ENCODE peak calls at places on chromosomes 16 and 17, in nine cellular contexts. One of them, this sample, is unnamed.
A peak's percentile ranks its signal among the peaks of the same experiment; 100 is the strongest.

GRCh38 chr16:47732122-47732805 is 271.1 kb downstream of the PHKB start:
- DNase-seq in pancreas: no peak
- DNase-seq in kidney epithelial cell: peak; percentile 55
- DNase-seq in IMR-90: peak; percentile 98
- DNase-seq in head of caudate nucleus: no peak
- DNase-seq in neural progenitor cell: no peak
- DNase-seq in breast epithelium: no peak
- DNase-seq in psoas muscle: no peak
- DNase-seq in HTR-8/SVneo: no peak
- DNase-seq in this sample: no peak

GRCh38 chr17:72175787-72176515 is 55.1 kb downstream of the SOX9 start:
- DNase-seq in pancreas: peak; percentile 32
- DNase-seq in kidney epithelial cell: no peak
- DNase-seq in IMR-90: peak; percentile 55
- DNase-seq in head of caudate nucleus: peak; percentile 64
- DNase-seq in neural progenitor cell: no peak
- DNase-seq in breast epithelium: no peak
- DNase-seq in psoas muscle: peak; percentile 30
- DNase-seq in HTR-8/SVneo: no peak
- DNase-seq in this sample: no peak

GRCh38 chr17:67624886-67625656 is 92.7 kb upstream of the NOL11 start:
- DNase-seq in pancreas: no peak
- DNase-seq in kidney epithelial cell: no peak
- DNase-seq in IMR-90: no peak
- DNase-seq in head of caudate nucleus: peak; percentile 66
- DNase-seq in neural progenitor cell: no peak
- DNase-seq in breast epithelium: no peak
- DNase-seq in psoas muscle: no peak
- DNase-seq in HTR-8/SVneo: no peak
- DNase-seq in this sample: no peak

GRCh38 chr16:67672739-67673662 is 6.4 kb downstream of the C16orf86 start:
- DNase-seq in pancreas: peak; percentile 49
- DNase-seq in kidney epithelial cell: no peak
- DNase-seq in IMR-90: peak; percentile 67
- DNase-seq in head of caudate nucleus: peak; percentile 81
- DNase-seq in neural progenitor cell: peak; percentile 80
- DNase-seq in breast epithelium: peak; percentile 74
- DNase-seq in psoas muscle: peak; percentile 72
- DNase-seq in HTR-8/SVneo: peak; percentile 82
- DNase-seq in this sample: no peak

GRCh38 chr17:77330602-77331081 is 189.9 kb downstream of the SEC14L1 start:
- DNase-seq in pancreas: no peak
- DNase-seq in kidney epithelial cell: no peak
- DNase-seq in IMR-90: no peak
- DNase-seq in head of caudate nucleus: no peak
- DNase-seq in neural progenitor cell: no peak
- DNase-seq in breast epithelium: peak; percentile 17
- DNase-seq in psoas muscle: no peak
- DNase-seq in HTR-8/SVneo: no peak
- DNase-seq in this sample: no peak

GRCh38 chr16:58198022-58198683 is at the start of gene CSNK2A2:
- DNase-seq in pancreas: peak; percentile 64
- DNase-seq in kidney epithelial cell: no peak
- DNase-seq in IMR-90: peak; percentile 56
- DNase-seq in head of caudate nucleus: peak; percentile 80
- DNase-seq in neural progenitor cell: peak; percentile 83
- DNase-seq in breast epithelium: peak; percentile 57
- DNase-seq in psoas muscle: peak; percentile 75
- DNase-seq in HTR-8/SVneo: peak; percentile 89
- DNase-seq in this sample: no peak

GRCh38 chr17:64941045-64941444 is 21.8 kb upstream of the LRRC37A3 start:
- DNase-seq in pancreas: no peak
- DNase-seq in kidney epithelial cell: no peak
- DNase-seq in IMR-90: no peak
- DNase-seq in head of caudate nucleus: no peak
- DNase-seq in neural progenitor cell: no peak
- DNase-seq in breast epithelium: no peak
- DNase-seq in psoas muscle: no peak
- DNase-seq in HTR-8/SVneo: no peak
- DNase-seq in this sample: no peak

GRCh38 chr17:79141578-79142338 is 67.1 kb downstream of the ENGASE start:
- DNase-seq in pancreas: no peak
- DNase-seq in kidney epithelial cell: no peak
- DNase-seq in IMR-90: no peak
- DNase-seq in head of caudate nucleus: no peak
- DNase-seq in neural progenitor cell: no peak
- DNase-seq in breast epithelium: no peak
- DNase-seq in psoas muscle: no peak
- DNase-seq in HTR-8/SVneo: no peak
- DNase-seq in this sample: no peak

GRCh38 chr16:9039208-9039607 is 52.2 kb upstream of the HAPSTR1 start:
- DNase-seq in pancreas: no peak
- DNase-seq in kidney epithelial cell: no peak
- DNase-seq in IMR-90: peak; percentile 55
- DNase-seq in head of caudate nucleus: no peak
- DNase-seq in neural progenitor cell: peak; percentile 23
- DNase-seq in breast epithelium: no peak
- DNase-seq in psoas muscle: no peak
- DNase-seq in HTR-8/SVneo: no peak
- DNase-seq in this sample: no peak

GRCh38 chr17:2368383-2368782 is 31.1 kb downstream of the SGSM2 start:
- DNase-seq in pancreas: no peak
- DNase-seq in kidney epithelial cell: no peak
- DNase-seq in IMR-90: no peak
- DNase-seq in head of caudate nucleus: no peak
- DNase-seq in neural progenitor cell: no peak
- DNase-seq in breast epithelium: no peak
- DNase-seq in psoas muscle: no peak
- DNase-seq in HTR-8/SVneo: no peak
- DNase-seq in this sample: no peak